ENCODE peak calls at places on chromosomes 6 and 20, in eight cellular contexts. One of them, this sample, is unnamed.

GRCh38 chr6:145015739-145016558 is 719.4 kb downstream of the EPM2A start:
- DNase-seq in K562: no peak
- DNase-seq in stomach: no peak
- DNase-seq in transverse colon: no peak
- DNase-seq in suprapubic skin: no peak
- DNase-seq in H1: no peak
- DNase-seq in breast epithelium: no peak
- DNase-seq in vagina: no peak
- DNase-seq in this sample: peak; percentile 5

GRCh38 chr20:58293453-58293852 is 16.1 kb upstream of the RAB22A start:
- DNase-seq in K562: peak; percentile 55
- DNase-seq in stomach: no peak
- DNase-seq in transverse colon: no peak
- DNase-seq in suprapubic skin: no peak
- DNase-seq in H1: no peak
- DNase-seq in breast epithelium: no peak
- DNase-seq in vagina: no peak
- DNase-seq in this sample: no peak

GRCh38 chr20:9179193-9179802 is 110.4 kb downstream of the PLCB4 start:
- DNase-seq in K562: no peak
- DNase-seq in stomach: no peak
- DNase-seq in transverse colon: no peak
- DNase-seq in suprapubic skin: no peak
- DNase-seq in H1: no peak
- DNase-seq in breast epithelium: no peak
- DNase-seq in vagina: no peak
- DNase-seq in this sample: no peak

GRCh38 chr6:63567966-63568365 is 4.3 kb upstream of the LOC128125822 start:
- DNase-seq in K562: no peak
- DNase-seq in stomach: no peak
- DNase-seq in transverse colon: no peak
- DNase-seq in suprapubic skin: no peak
- DNase-seq in H1: no peak
- DNase-seq in breast epithelium: no peak
- DNase-seq in vagina: no peak
- DNase-seq in this sample: no peak

GRCh38 chr20:10972219-10972860 is 298.5 kb upstream of the JAG1 start:
- DNase-seq in K562: no peak
- DNase-seq in stomach: no peak
- DNase-seq in transverse colon: no peak
- DNase-seq in suprapubic skin: no peak
- DNase-seq in H1: no peak
- DNase-seq in breast epithelium: no peak
- DNase-seq in vagina: no peak
- DNase-seq in this sample: no peak

GRCh38 chr6:89792881-89793280 is 26.7 kb downstream of the MDN1 start:
- DNase-seq in K562: no peak
- DNase-seq in stomach: no peak
- DNase-seq in transverse colon: peak; percentile 13
- DNase-seq in suprapubic skin: no peak
- DNase-seq in H1: no peak
- DNase-seq in breast epithelium: no peak
- DNase-seq in vagina: no peak
- DNase-seq in this sample: no peak

GRCh38 chr6:108587258-108588059 is 26.7 kb downstream of the FOXO3 start:
- DNase-seq in K562: no peak
- DNase-seq in stomach: no peak
- DNase-seq in transverse colon: no peak
- DNase-seq in suprapubic skin: no peak
- DNase-seq in H1: no peak
- DNase-seq in breast epithelium: no peak
- DNase-seq in vagina: no peak
- DNase-seq in this sample: no peak

GRCh38 chr6:113271437-113271836 is 585.7 kb upstream of the MARCKS start:
- DNase-seq in K562: no peak
- DNase-seq in stomach: no peak
- DNase-seq in transverse colon: no peak
- DNase-seq in suprapubic skin: no peak
- DNase-seq in H1: no peak
- DNase-seq in breast epithelium: no peak
- DNase-seq in vagina: no peak
- DNase-seq in this sample: no peak

DNA sequence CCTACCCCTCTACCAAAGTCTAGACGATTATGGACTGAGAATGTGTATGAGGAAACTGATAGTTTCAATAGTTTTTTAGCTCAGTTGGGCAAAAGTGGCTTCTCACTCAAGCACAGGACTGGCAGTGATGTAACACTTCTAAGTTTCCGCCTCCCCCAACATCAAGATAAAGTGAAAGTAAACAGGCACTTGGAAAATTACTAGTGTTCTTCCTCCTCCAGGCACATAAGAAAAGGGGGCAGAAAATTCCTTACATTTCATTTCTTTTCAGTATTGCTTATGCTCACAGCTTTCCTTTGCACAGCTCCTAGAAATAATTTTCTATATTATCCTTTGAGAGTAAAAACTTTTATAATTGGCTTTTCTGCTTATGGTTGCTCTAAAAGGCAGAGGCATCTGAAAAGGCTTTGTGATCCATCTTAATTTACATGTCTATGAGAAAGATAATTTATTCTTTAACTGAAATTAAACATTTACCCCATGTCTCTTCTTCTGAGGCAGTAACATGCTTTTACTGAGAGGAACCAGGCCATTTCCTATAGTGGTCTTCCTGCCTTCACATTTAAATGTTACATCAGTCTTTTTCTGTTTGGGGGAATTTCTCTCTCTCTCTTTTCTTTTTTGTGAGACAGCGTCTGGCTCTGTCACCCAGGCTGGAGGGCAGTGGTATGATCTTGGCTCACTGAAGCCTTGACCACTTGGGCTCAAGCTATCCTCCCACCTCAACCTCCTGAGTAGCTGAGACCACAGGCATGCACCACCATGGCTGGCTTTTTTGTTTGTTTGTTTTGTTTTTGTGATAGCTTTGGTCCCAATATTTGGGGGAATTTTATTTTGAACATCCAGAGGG is 65.0 kb upstream of the EEF1A1 start:
- DNase-seq in K562: peak; percentile 44
- DNase-seq in stomach: peak; percentile 44
- DNase-seq in transverse colon: peak; percentile 47
- DNase-seq in suprapubic skin: no peak
- DNase-seq in H1: no peak
- DNase-seq in breast epithelium: no peak
- DNase-seq in vagina: no peak
- DNase-seq in this sample: no peak
- TF ChIP-seq POLR2A in K562: no peak
- TF ChIP-seq POLR2A in stomach: no peak
- TF ChIP-seq POLR2A in transverse colon: peak; percentile 22
- TF ChIP-seq POLR2A in suprapubic skin: no peak
- TF ChIP-seq POLR2A in H1: no peak
- TF ChIP-seq POLR2A in breast epithelium: no peak
- TF ChIP-seq POLR2A in vagina: no peak
- TF ChIP-seq POLR2A in this sample: peak; percentile 57

GRCh38 chr6:152308306-152308705 is 328.9 kb downstream of the SYNE1 start:
- DNase-seq in K562: no peak
- DNase-seq in stomach: no peak
- DNase-seq in transverse colon: no peak
- DNase-seq in suprapubic skin: no peak
- DNase-seq in H1: no peak
- DNase-seq in breast epithelium: no peak
- DNase-seq in vagina: no peak
- DNase-seq in this sample: no peak

GRCh38 chr6:152309006-152309405 is 328.2 kb downstream of the SYNE1 start:
- DNase-seq in K562: no peak
- DNase-seq in stomach: no peak
- DNase-seq in transverse colon: no peak
- DNase-seq in suprapubic skin: no peak
- DNase-seq in H1: no peak
- DNase-seq in breast epithelium: no peak
- DNase-seq in vagina: no peak
- DNase-seq in this sample: no peak

GRCh38 chr6:152310371-152310954 is 326.7 kb downstream of the SYNE1 start:
- DNase-seq in K562: no peak
- DNase-seq in stomach: no peak
- DNase-seq in transverse colon: no peak
- DNase-seq in suprapubic skin: no peak
- DNase-seq in H1: no peak
- DNase-seq in breast epithelium: no peak
- DNase-seq in vagina: no peak
- DNase-seq in this sample: no peak

GRCh38 chr6:152312434-152312833 is 324.7 kb downstream of the SYNE1 start:
- DNase-seq in K562: no peak
- DNase-seq in stomach: no peak
- DNase-seq in transverse colon: no peak
- DNase-seq in suprapubic skin: no peak
- DNase-seq in H1: no peak
- DNase-seq in breast epithelium: no peak
- DNase-seq in vagina: no peak
- DNase-seq in this sample: no peak

DNA sequence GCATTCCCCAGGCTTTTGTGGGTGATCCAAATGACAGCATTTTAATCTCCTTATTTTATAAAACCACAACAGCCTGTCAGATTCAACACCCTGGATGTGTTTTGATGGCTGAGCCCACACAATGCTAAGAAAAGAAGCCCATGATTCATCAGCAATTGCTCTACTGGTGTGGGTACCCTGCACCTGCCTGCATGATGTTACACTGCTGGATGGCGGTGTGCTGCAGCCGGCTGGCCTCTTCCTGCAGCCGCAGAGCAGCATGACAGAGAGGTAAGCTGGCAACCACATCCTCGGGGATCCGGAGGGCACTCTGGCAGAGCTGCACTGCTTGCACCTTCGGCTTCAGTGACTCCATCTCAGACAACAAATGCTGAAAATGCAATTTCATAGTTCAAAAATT is 327.5 kb downstream of the SYNE1 start:
- DNase-seq in K562: no peak
- DNase-seq in stomach: peak; percentile 42
- DNase-seq in transverse colon: peak; percentile 25
- DNase-seq in suprapubic skin: no peak
- DNase-seq in H1: no peak
- DNase-seq in breast epithelium: no peak
- DNase-seq in vagina: no peak
- DNase-seq in this sample: no peak
- TF ChIP-seq POLR2AphosphoS5 in K562: no peak
- TF ChIP-seq POLR2AphosphoS5 in stomach: no peak
- TF ChIP-seq POLR2AphosphoS5 in transverse colon: no peak
- TF ChIP-seq POLR2AphosphoS5 in suprapubic skin: no peak
- TF ChIP-seq POLR2AphosphoS5 in H1: no peak
- TF ChIP-seq POLR2AphosphoS5 in breast epithelium: no peak
- TF ChIP-seq POLR2AphosphoS5 in vagina: peak; percentile 38
- TF ChIP-seq POLR2AphosphoS5 in this sample: no peak

GRCh38 chr6:26422329-26422728 is 18.0 kb upstream of the BTN3A3 start:
- DNase-seq in K562: no peak
- DNase-seq in stomach: no peak
- DNase-seq in transverse colon: no peak
- DNase-seq in suprapubic skin: no peak
- DNase-seq in H1: no peak
- DNase-seq in breast epithelium: no peak
- DNase-seq in vagina: no peak
- DNase-seq in this sample: no peak

GRCh38 chr6:26420607-26421235 is 18.6 kb downstream of the BTN3A1 start:
- DNase-seq in K562: peak; percentile 43
- DNase-seq in stomach: no peak
- DNase-seq in transverse colon: peak; percentile 25
- DNase-seq in suprapubic skin: no peak
- DNase-seq in H1: peak; percentile 66
- DNase-seq in breast epithelium: no peak
- DNase-seq in vagina: no peak
- DNase-seq in this sample: no peak

GRCh38 chr6:26416288-26416687 is 14.2 kb downstream of the BTN3A1 start:
- DNase-seq in K562: no peak
- DNase-seq in stomach: no peak
- DNase-seq in transverse colon: no peak
- DNase-seq in suprapubic skin: no peak
- DNase-seq in H1: no peak
- DNase-seq in breast epithelium: no peak
- DNase-seq in vagina: no peak
- DNase-seq in this sample: no peak

GRCh38 chr6:26415791-26416190 is 13.7 kb downstream of the BTN3A1 start:
- DNase-seq in K562: no peak
- DNase-seq in stomach: no peak
- DNase-seq in transverse colon: no peak
- DNase-seq in suprapubic skin: no peak
- DNase-seq in H1: no peak
- DNase-seq in breast epithelium: no peak
- DNase-seq in vagina: no peak
- DNase-seq in this sample: no peak

DNA sequence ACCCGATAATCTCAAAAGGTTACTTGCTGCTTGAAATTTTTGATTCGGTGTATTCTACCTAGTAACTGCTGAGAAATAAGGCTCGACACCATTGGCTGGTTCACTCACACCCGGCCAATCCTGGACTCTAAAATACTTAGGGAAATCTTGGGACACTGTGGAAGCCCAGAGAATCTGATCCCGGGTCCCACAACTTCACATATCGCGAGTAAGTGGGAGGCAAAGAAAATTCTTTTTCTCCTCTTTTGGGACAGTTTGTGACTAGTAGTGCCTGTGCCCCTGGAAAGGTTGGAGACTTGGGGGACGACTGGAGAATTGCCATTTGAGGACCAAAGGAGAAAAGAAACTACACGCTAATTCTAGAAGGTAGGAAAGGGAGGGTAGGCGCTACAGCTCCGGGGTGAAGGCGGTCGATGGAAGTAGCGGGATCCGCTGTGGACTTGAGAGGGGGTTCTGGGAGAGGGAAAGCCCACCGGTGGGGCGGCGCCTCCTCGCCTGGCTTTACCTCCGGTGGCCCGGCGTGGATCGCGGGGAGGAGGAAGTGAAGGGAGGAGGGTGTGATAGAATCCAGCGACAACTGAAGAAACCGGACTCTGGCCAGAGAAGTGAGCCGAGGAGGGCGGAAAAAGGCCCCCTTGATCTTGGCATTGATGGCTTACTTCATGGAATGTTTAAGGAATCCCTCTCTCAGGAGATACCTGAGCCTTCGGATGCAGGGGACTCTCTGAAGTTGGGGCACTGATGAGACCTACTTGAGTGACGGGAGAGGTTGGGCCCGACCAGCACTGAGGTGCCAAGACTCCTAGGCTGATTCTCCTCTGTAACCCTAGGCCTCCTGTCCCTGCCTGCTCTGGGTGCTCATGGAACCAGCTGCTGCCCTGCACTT is 18.8 kb upstream of the BTN3A3 start:
- DNase-seq in K562: peak; percentile 94
- DNase-seq in stomach: peak; percentile 73
- DNase-seq in transverse colon: peak; percentile 74
- DNase-seq in suprapubic skin: peak; percentile 87
- DNase-seq in H1: peak; percentile 76
- DNase-seq in breast epithelium: peak; percentile 60
- DNase-seq in vagina: peak; percentile 92
- DNase-seq in this sample: peak; percentile 57
- TF ChIP-seq POLR2A in K562: peak; percentile 67
- TF ChIP-seq POLR2A in stomach: no peak
- TF ChIP-seq POLR2A in transverse colon: peak; percentile 16
- TF ChIP-seq POLR2A in suprapubic skin: no peak
- TF ChIP-seq POLR2A in H1: no peak
- TF ChIP-seq POLR2A in breast epithelium: no peak
- TF ChIP-seq POLR2A in vagina: no peak
- TF ChIP-seq POLR2A in this sample: no peak

DNA sequence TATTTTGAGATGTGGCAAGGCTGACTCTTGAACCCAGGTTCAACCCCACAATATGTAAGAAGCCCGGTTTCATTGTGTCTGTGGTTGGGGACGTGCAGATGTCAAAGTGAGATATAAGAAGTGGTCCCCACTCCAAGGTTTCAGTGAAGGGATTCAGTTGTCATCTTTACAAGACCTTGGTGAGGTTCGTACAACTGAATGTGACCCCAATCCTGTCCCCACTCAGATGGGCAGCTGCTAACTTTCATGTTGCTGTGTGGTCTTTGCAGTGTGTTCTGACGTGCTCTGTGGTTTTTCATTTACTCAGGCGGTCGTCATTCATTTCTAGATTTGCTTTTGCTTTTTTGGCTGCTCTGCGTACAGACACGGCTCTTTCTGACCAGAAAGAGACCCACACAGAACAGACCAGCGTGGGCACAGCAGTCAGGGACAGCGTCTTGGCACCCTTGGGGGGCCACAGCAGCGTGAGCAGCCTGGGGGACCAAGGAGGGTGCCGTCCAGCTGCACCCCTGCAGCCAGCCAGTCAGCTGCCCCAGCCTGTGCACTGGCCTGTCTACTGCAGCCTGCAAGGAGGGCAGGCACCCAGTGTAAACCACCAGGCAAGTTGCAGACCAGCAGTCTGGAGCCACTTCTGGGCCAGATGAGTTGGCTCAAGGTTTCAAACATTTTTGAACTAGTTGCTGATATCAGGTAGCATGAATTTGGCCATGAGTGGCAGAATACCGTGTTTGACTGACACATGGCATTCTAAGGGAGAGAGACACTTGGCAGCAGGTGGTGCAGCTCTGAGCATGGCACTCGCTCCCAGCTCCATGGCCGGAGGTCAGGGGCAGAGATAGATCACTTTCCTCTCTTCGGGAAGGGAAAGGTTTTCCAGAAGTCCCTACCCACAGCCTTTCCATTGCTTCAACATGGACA is 49.4 kb upstream of the IRF4 start:
- DNase-seq in K562: no peak
- DNase-seq in stomach: no peak
- DNase-seq in transverse colon: peak; percentile 53
- DNase-seq in suprapubic skin: no peak
- DNase-seq in H1: no peak
- DNase-seq in breast epithelium: no peak
- DNase-seq in vagina: no peak
- DNase-seq in this sample: no peak
- TF ChIP-seq POLR2AphosphoS5 in K562: no peak
- TF ChIP-seq POLR2AphosphoS5 in stomach: no peak
- TF ChIP-seq POLR2AphosphoS5 in transverse colon: no peak
- TF ChIP-seq POLR2AphosphoS5 in suprapubic skin: no peak
- TF ChIP-seq POLR2AphosphoS5 in H1: no peak
- TF ChIP-seq POLR2AphosphoS5 in breast epithelium: no peak
- TF ChIP-seq POLR2AphosphoS5 in vagina: no peak
- TF ChIP-seq POLR2AphosphoS5 in this sample: no peak

This sample was measured in GM12892.